ENCODE peak calls at places on chromosomes 16 and 17, in six cellular contexts. One of them, this sample, is unnamed.

GRCh38 chr17:8176998-8177731 is 985 bp upstream of the TMEM107 start:
- DNase-seq in HFFc6: no peak
- DNase-seq in mammary epithelial cell: no peak
- DNase-seq in AG10803: no peak
- DNase-seq in stomach: no peak
- DNase-seq in GM23338: no peak
- DNase-seq in this sample: peak; percentile 41

GRCh38 chr17:71668807-71669206 is 452.0 kb upstream of the SOX9 start:
- DNase-seq in mammary epithelial cell: no peak
- DNase-seq in HFFc6: no peak
- DNase-seq in stomach: no peak
- DNase-seq in GM23338: no peak
- DNase-seq in AG10803: no peak
- DNase-seq in this sample: no peak

GRCh38 chr17:50593321-50593720 is 32.8 kb downstream of the CACNA1G start:
- DNase-seq in AG10803: no peak
- DNase-seq in mammary epithelial cell: no peak
- DNase-seq in stomach: peak; percentile 49
- DNase-seq in HFFc6: no peak
- DNase-seq in GM23338: peak; percentile 67
- DNase-seq in this sample: peak; percentile 85

GRCh38 chr16:47876494-47876893 is 279.3 kb downstream of the ABCC12 start:
- DNase-seq in mammary epithelial cell: no peak
- DNase-seq in stomach: no peak
- DNase-seq in HFFc6: no peak
- DNase-seq in AG10803: no peak
- DNase-seq in GM23338: no peak
- DNase-seq in this sample: no peak

GRCh38 chr17:2398188-2398587 is 2.7 kb downstream of the MNT start:
- DNase-seq in GM23338: no peak
- DNase-seq in HFFc6: no peak
- DNase-seq in mammary epithelial cell: no peak
- DNase-seq in stomach: no peak
- DNase-seq in AG10803: no peak
- DNase-seq in this sample: no peak

GRCh38 chr16:19167710-19168172 is 299 bp upstream of the SYT17 start:
- DNase-seq in AG10803: peak; percentile 27
- DNase-seq in GM23338: peak; percentile 89
- DNase-seq in stomach: peak; percentile 81
- DNase-seq in mammary epithelial cell: peak; percentile 39
- DNase-seq in HFFc6: peak; percentile 28
- DNase-seq in this sample: peak; percentile 87

GRCh38 chr16:85935957-85936760 is 37.2 kb downstream of the IRF8 start:
- DNase-seq in AG10803: no peak
- DNase-seq in GM23338: no peak
- DNase-seq in HFFc6: no peak
- DNase-seq in mammary epithelial cell: no peak
- DNase-seq in stomach: no peak
- DNase-seq in this sample: no peak

GRCh38 chr17:62707425-62707739 is 79.9 kb downstream of the MRC2 start:
- DNase-seq in stomach: no peak
- DNase-seq in GM23338: no peak
- DNase-seq in AG10803: no peak
- DNase-seq in HFFc6: no peak
- DNase-seq in mammary epithelial cell: no peak
- DNase-seq in this sample: no peak

GRCh38 chr17:62823111-62823895 is 15.2 kb upstream of the MARCHF10 start:
- DNase-seq in AG10803: peak; percentile 63
- DNase-seq in stomach: no peak
- DNase-seq in mammary epithelial cell: peak; percentile 71
- DNase-seq in HFFc6: peak; percentile 30
- DNase-seq in GM23338: no peak
- DNase-seq in this sample: no peak

GRCh38 chr17:59483860-59484259 is 81.5 kb upstream of the DHX40 start:
- DNase-seq in GM23338: no peak
- DNase-seq in AG10803: no peak
- DNase-seq in HFFc6: no peak
- DNase-seq in stomach: no peak
- DNase-seq in mammary epithelial cell: no peak
- DNase-seq in this sample: no peak

GRCh38 chr16:31105677-31106213 is 2.4 kb upstream of the BCKDK start:
- DNase-seq in mammary epithelial cell: peak; percentile 20
- DNase-seq in HFFc6: peak; percentile 32
- DNase-seq in stomach: peak; percentile 88
- DNase-seq in GM23338: peak; percentile 85
- DNase-seq in AG10803: peak; percentile 80
- DNase-seq in this sample: peak; percentile 92

GRCh38 chr17:45813051-45813731 is 29.1 kb downstream of the CRHR1 start:
- DNase-seq in AG10803: no peak
- DNase-seq in stomach: no peak
- DNase-seq in GM23338: peak; percentile 94
- DNase-seq in mammary epithelial cell: no peak
- DNase-seq in HFFc6: no peak
- DNase-seq in this sample: no peak

GRCh38 chr16:70601576-70602575 is 44.5 kb upstream of the IL34 start:
- DNase-seq in stomach: no peak
- DNase-seq in AG10803: no peak
- DNase-seq in GM23338: no peak
- DNase-seq in HFFc6: no peak
- DNase-seq in mammary epithelial cell: no peak
- DNase-seq in this sample: no peak

GRCh38 chr16:72740346-72740745 is 307.6 kb downstream of the ZFHX3 start:
- DNase-seq in mammary epithelial cell: no peak
- DNase-seq in GM23338: no peak
- DNase-seq in stomach: no peak
- DNase-seq in AG10803: peak; percentile 13
- DNase-seq in HFFc6: peak; percentile 46
- DNase-seq in this sample: no peak

GRCh38 chr16:4272114-4272954 is 489 bp downstream of the TFAP4 start:
- DNase-seq in mammary epithelial cell: peak; percentile 26
- DNase-seq in stomach: peak; percentile 45
- DNase-seq in AG10803: peak; percentile 24
- DNase-seq in GM23338: peak; percentile 56
- DNase-seq in HFFc6: no peak
- DNase-seq in this sample: peak; percentile 79

GRCh38 chr16:66618588-66618987 is 14.1 kb downstream of the CMTM3 start:
- DNase-seq in mammary epithelial cell: peak; percentile 96
- DNase-seq in HFFc6: peak; percentile 96
- DNase-seq in AG10803: peak; percentile 98
- DNase-seq in stomach: no peak
- DNase-seq in GM23338: no peak
- DNase-seq in this sample: no peak

GRCh38 chr16:85308585-85309540 is 196.6 kb upstream of the CIBAR2 start:
- DNase-seq in GM23338: no peak
- DNase-seq in mammary epithelial cell: no peak
- DNase-seq in stomach: no peak
- DNase-seq in AG10803: no peak
- DNase-seq in HFFc6: no peak
- DNase-seq in this sample: no peak

GRCh38 chr16:11797957-11798299 is 870 bp upstream of the ZC3H7A start:
- DNase-seq in mammary epithelial cell: no peak
- DNase-seq in stomach: no peak
- DNase-seq in AG10803: no peak
- DNase-seq in GM23338: no peak
- DNase-seq in HFFc6: no peak
- DNase-seq in this sample: no peak

GRCh38 chr17:40122944-40123810 is 1.4 kb downstream of the MSL1 start:
- DNase-seq in GM23338: peak; percentile 86
- DNase-seq in stomach: no peak
- DNase-seq in AG10803: peak; percentile 34
- DNase-seq in mammary epithelial cell: peak; percentile 36
- DNase-seq in HFFc6: no peak
- DNase-seq in this sample: peak; percentile 61

GRCh38 chr17:41810659-41811548 is 845 bp downstream of the P3H4 start:
- DNase-seq in stomach: peak; percentile 30
- DNase-seq in mammary epithelial cell: no peak
- DNase-seq in AG10803: no peak
- DNase-seq in GM23338: peak; percentile 58
- DNase-seq in HFFc6: no peak
- DNase-seq in this sample: peak; percentile 58

GRCh38 chr16:56436258-56436657 is 10.9 kb upstream of the AMFR start:
- DNase-seq in mammary epithelial cell: no peak
- DNase-seq in AG10803: no peak
- DNase-seq in HFFc6: no peak
- DNase-seq in stomach: no peak
- DNase-seq in GM23338: no peak
- DNase-seq in this sample: no peak

GRCh38 chr16:30104492-30104891 is 8.5 kb upstream of the YPEL3 start:
- DNase-seq in AG10803: no peak
- DNase-seq in stomach: peak; percentile 58
- DNase-seq in GM23338: no peak
- DNase-seq in HFFc6: no peak
- DNase-seq in mammary epithelial cell: no peak
- DNase-seq in this sample: peak; percentile 83

GRCh38 chr16:66150691-66151090 is 215.8 kb upstream of the CDH5 start:
- DNase-seq in AG10803: peak; percentile 89
- DNase-seq in GM23338: no peak
- DNase-seq in HFFc6: no peak
- DNase-seq in mammary epithelial cell: no peak
- DNase-seq in stomach: no peak
- DNase-seq in this sample: no peak

GRCh38 chr16:51898872-51899271 is 648.1 kb downstream of the TOX3 start:
- DNase-seq in AG10803: peak; percentile 11
- DNase-seq in mammary epithelial cell: no peak
- DNase-seq in HFFc6: no peak
- DNase-seq in GM23338: no peak
- DNase-seq in stomach: no peak
- DNase-seq in this sample: no peak

GRCh38 chr17:7587420-7587786 is 2.5 kb downstream of the SOX15 start:
- DNase-seq in stomach: no peak
- DNase-seq in GM23338: no peak
- DNase-seq in AG10803: peak; percentile 96
- DNase-seq in mammary epithelial cell: peak; percentile 85
- DNase-seq in HFFc6: peak; percentile 97
- DNase-seq in this sample: no peak

GRCh38 chr16:51161440-51162195 is 10.5 kb upstream of the SALL1 start:
- DNase-seq in GM23338: no peak
- DNase-seq in HFFc6: peak; percentile 35
- DNase-seq in mammary epithelial cell: no peak
- DNase-seq in stomach: no peak
- DNase-seq in AG10803: peak; percentile 46
- DNase-seq in this sample: no peak

GRCh38 chr16:102060-102855 is 24.2 kb downstream of the MPG start:
- DNase-seq in HFFc6: no peak
- DNase-seq in AG10803: no peak
- DNase-seq in stomach: no peak
- DNase-seq in GM23338: no peak
- DNase-seq in mammary epithelial cell: peak; percentile 83
- DNase-seq in this sample: no peak
- TF ChIP-seq CTCF in HFFc6: no peak
- TF ChIP-seq CTCF in AG10803: no peak
- TF ChIP-seq CTCF in stomach: no peak
- TF ChIP-seq CTCF in GM23338: no peak
- TF ChIP-seq CTCF in mammary epithelial cell: no peak
- TF ChIP-seq CTCF in this sample: no peak

GRCh38 chr16:77169650-77170236 is 21.2 kb upstream of the MON1B start:
- DNase-seq in stomach: peak; percentile 47
- DNase-seq in HFFc6: no peak
- DNase-seq in AG10803: peak; percentile 9
- DNase-seq in mammary epithelial cell: peak; percentile 28
- DNase-seq in GM23338: peak; percentile 87
- DNase-seq in this sample: no peak
- TF ChIP-seq CTCF in stomach: peak; percentile 11
- TF ChIP-seq CTCF in HFFc6: peak; percentile 80
- TF ChIP-seq CTCF in AG10803: peak; percentile 56
- TF ChIP-seq CTCF in mammary epithelial cell: peak; percentile 73
- TF ChIP-seq CTCF in GM23338: peak; percentile 91
- TF ChIP-seq CTCF in this sample: peak; percentile 67

DNA sequence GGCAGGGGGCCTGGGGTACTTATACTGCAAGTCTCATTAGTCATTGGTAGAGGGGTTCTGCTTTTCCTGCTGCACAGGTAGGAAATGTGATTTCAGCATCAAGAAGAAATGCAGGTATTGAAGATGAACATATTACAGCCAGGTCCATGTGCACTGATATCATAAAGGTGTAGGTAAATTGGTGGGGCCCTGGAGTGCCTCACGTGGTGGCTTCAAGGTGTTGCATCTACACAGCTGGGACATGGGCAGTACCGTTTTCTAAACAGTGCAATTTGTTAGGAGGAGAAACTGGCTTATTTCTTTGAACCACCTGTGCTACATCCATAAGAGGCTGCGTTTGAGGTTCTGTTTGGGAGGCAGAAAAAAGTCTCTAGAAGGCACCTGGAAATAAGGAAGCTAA is 618.1 kb upstream of the RBFOX1 start:
- DNase-seq in HFFc6: no peak
- DNase-seq in stomach: no peak
- DNase-seq in AG10803: no peak
- DNase-seq in mammary epithelial cell: no peak
- DNase-seq in GM23338: no peak
- DNase-seq in this sample: no peak
- TF ChIP-seq CTCF in HFFc6: no peak
- TF ChIP-seq CTCF in stomach: no peak
- TF ChIP-seq CTCF in AG10803: no peak
- TF ChIP-seq CTCF in mammary epithelial cell: no peak
- TF ChIP-seq CTCF in GM23338: no peak
- TF ChIP-seq CTCF in this sample: no peak

GRCh38 chr16:80527297-80527696 is 13.5 kb upstream of the DYNLRB2 start:
- DNase-seq in AG10803: peak; percentile 22
- DNase-seq in HFFc6: peak; percentile 30
- DNase-seq in stomach: no peak
- DNase-seq in mammary epithelial cell: peak; percentile 11
- DNase-seq in GM23338: peak; percentile 77
- DNase-seq in this sample: no peak
- TF ChIP-seq CTCF in AG10803: peak; percentile 51
- TF ChIP-seq CTCF in HFFc6: peak; percentile 87
- TF ChIP-seq CTCF in stomach: no peak
- TF ChIP-seq CTCF in mammary epithelial cell: peak; percentile 59
- TF ChIP-seq CTCF in GM23338: peak; percentile 95
- TF ChIP-seq CTCF in this sample: peak; percentile 26

GRCh38 chr17:14808425-14808824 is 456.7 kb downstream of the PMP22 start:
- DNase-seq in HFFc6: no peak
- DNase-seq in mammary epithelial cell: no peak
- DNase-seq in GM23338: no peak
- DNase-seq in AG10803: no peak
- DNase-seq in stomach: no peak
- DNase-seq in this sample: no peak

GRCh38 chr17:14803781-14804180 is 461.3 kb downstream of the PMP22 start:
- DNase-seq in HFFc6: no peak
- DNase-seq in stomach: no peak
- DNase-seq in GM23338: no peak
- DNase-seq in AG10803: peak; percentile 78
- DNase-seq in mammary epithelial cell: no peak
- DNase-seq in this sample: no peak

GRCh38 chr17:14805348-14805747 is 459.8 kb downstream of the PMP22 start:
- DNase-seq in HFFc6: no peak
- DNase-seq in stomach: no peak
- DNase-seq in GM23338: peak; percentile 60
- DNase-seq in AG10803: peak; percentile 15
- DNase-seq in mammary epithelial cell: no peak
- DNase-seq in this sample: no peak
- TF ChIP-seq CTCF in HFFc6: no peak
- TF ChIP-seq CTCF in stomach: no peak
- TF ChIP-seq CTCF in GM23338: peak; percentile 68
- TF ChIP-seq CTCF in AG10803: peak; percentile 1
- TF ChIP-seq CTCF in mammary epithelial cell: no peak
- TF ChIP-seq CTCF in this sample: no peak

DNA sequence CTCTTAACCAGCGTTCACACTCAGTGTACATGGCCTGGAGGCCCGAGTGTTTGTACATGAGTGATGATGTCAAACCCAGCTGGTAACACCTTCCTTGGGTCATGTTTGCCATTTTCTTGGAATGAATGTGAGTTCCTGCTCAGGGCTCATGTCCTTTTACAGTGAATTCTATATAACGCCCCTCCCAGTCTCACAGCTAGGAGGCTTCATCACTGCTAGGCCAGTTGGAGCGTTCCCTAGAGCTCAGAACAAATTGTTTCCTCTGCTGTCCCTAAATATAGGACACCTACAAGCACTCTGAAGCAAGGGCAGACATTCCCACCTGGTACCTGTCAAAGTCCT is 5.5 kb downstream of the TIMM22 start:
- DNase-seq in AG10803: no peak
- DNase-seq in GM23338: no peak
- DNase-seq in HFFc6: peak; percentile 52
- DNase-seq in mammary epithelial cell: no peak
- DNase-seq in stomach: no peak
- DNase-seq in this sample: no peak
- TF ChIP-seq CTCF in AG10803: no peak
- TF ChIP-seq CTCF in GM23338: no peak
- TF ChIP-seq CTCF in HFFc6: no peak
- TF ChIP-seq CTCF in mammary epithelial cell: no peak
- TF ChIP-seq CTCF in stomach: no peak
- TF ChIP-seq CTCF in this sample: no peak